ENCODE peak calls at places on chromosomes 7 and 10, in six cellular contexts. D is heart right ventricle, P is DND-41, I is ovary, Z is uterus, H is HepG2. W is an unnamed sample. For H3K9me3, the result is how much of the 10 kb centered on the place peaks cover.

GRCh38 chr10:3616880-3617279 is 168.1 kb downstream of the KLF6 start:
- DNase-seq in D (no peak), P (no peak), I (no peak), H (no peak), Z (no peak), W (no peak)

GRCh38 chr7:1842321-1843221 is 172.5 kb downstream of the ELFN1 start:
- DNase-seq in H (peak), Z (no peak), D (no peak), P (no peak), I (no peak), W (no peak)

GRCh38 chr10:20990604-20991003 is 93.5 kb upstream of the NEBL start:
- DNase-seq in Z (no peak), I (no peak), H (no peak), P (no peak), D (no peak), W (no peak)

GRCh38 chr7:45325378-45325777 is 167.8 kb downstream of the RAMP3 start:
- DNase-seq in Z (no peak), D (no peak), H (no peak), P (peak), I (no peak), W (no peak)

GRCh38 chr7:128829391-128830166 is 627 bp upstream of the FLNC start:
- DNase-seq in P (no peak), H (no peak), I (no peak), D (peak), Z (peak), W (no peak)

GRCh38 chr7:36076073-36076472 is 77.0 kb upstream of the EEPD1 start:
- DNase-seq in Z (no peak), D (no peak), H (no peak), I (no peak), P (no peak), W (no peak)

GRCh38 chr10:62811159-62811875 is 4.8 kb downstream of the EGR2 start:
- DNase-seq in H (no peak), D (no peak), Z (no peak), I (no peak), P (no peak), W (no peak)

GRCh38 chr10:69572159-69573055 is 815 bp downstream of the NEUROG3 start:
- DNase-seq in I (no peak), P (no peak), Z (no peak), H (no peak), D (no peak), W (no peak)

GRCh38 chr10:33263453-33263852 is 71.0 kb downstream of the NRP1 start:
- DNase-seq in H (no peak), I (no peak), Z (no peak), P (no peak), D (no peak), W (no peak)

GRCh38 chr10:1935912-1936311 is 198.6 kb upstream of the ADARB2 start:
- DNase-seq in Z (no peak), D (no peak), I (no peak), H (no peak), P (no peak), W (no peak)

GRCh38 chr10:48733329-48733728 is 48.7 kb downstream of the WDFY4 start:
- DNase-seq in H (no peak), P (no peak), Z (no peak), I (no peak), D (no peak), W (no peak)

GRCh38 chr7:142869434-142869833 is 14.6 kb downstream of the EPHB6 start:
- DNase-seq in Z (no peak), I (no peak), P (no peak), H (no peak), D (no peak), W (no peak)

GRCh38 chr10:14626126-14626525 is 148.6 kb downstream of the FAM107B start:
- DNase-seq in D (no peak), I (no peak), H (no peak), Z (no peak), P (no peak), W (no peak)

GRCh38 chr7:151456276-151456675 is 16.3 kb upstream of the CRYGN start:
- DNase-seq in D (no peak), P (no peak), H (no peak), I (no peak), Z (peak), W (no peak)

GRCh38 chr10:94521276-94522250 is 24.0 kb upstream of the HELLS start:
- DNase-seq in I (no peak), H (no peak), Z (no peak), D (no peak), P (no peak), W (no peak)

GRCh38 chr7:5170251-5170650 is 19.8 kb upstream of the WIPI2 start:
- DNase-seq in I (no peak), P (no peak), D (no peak), H (no peak), Z (no peak), W (no peak)

GRCh38 chr7:30136339-30136738 is 1.6 kb downstream of the MTURN start:
- DNase-seq in P (no peak), D (no peak), H (no peak), Z (no peak), I (no peak), W (no peak)
- H3K27ac ChIP-seq in P (no peak), D (no peak), H (no peak), Z (peak), I (peak), W (no peak)

GRCh38 chr10:73264423-73264822 is 12.0 kb upstream of the MRPS16 start:
- DNase-seq in P (no peak), I (no peak), H (no peak), D (no peak), Z (no peak), W (no peak)

GRCh38 chr10:73262880-73263279 is 10.4 kb upstream of the MRPS16 start:
- DNase-seq in I (no peak), D (no peak), P (no peak), Z (no peak), H (no peak), W (no peak)

GRCh38 chr10:73262105-73262730 is 9.8 kb upstream of the MRPS16 start:
- DNase-seq in H (peak), I (no peak), D (no peak), P (no peak), Z (no peak), W (no peak)

GRCh38 chr10:73261362-73261995 is 9.0 kb upstream of the MRPS16 start:
- DNase-seq in H (no peak), D (no peak), P (no peak), Z (no peak), I (no peak), W (no peak)

DNA sequence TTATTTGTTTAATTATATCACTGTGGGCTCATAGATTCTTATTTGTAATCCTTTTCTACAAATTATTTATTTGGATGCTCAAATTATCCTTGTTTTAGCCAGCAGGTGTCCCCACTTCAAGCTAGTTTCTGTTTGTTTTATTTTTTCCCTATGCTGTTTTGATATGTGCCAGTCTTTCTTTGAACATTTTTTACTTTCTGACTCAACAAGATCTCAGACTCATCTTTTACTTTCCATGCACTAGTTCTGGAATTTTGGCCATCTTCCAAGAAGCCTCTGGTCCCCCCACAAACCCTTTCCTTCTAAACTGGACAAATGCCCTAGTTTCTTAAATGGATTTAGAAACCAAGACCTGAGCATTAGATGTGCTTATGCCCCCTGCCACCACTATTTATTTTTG is 11.5 kb upstream of the MRPS16 start:
- DNase-seq in H (peak), P (no peak), Z (no peak), D (no peak), I (no peak), W (no peak)
- TF ChIP-seq CTCF in H (peak), P (peak), Z (peak), D (no peak), I (no peak), W (peak)

GRCh38 chr10:37816290-37816689 is 41.1 kb downstream of the ZNF248 start:
- DNase-seq in I (no peak), P (no peak), Z (no peak), H (no peak), D (no peak), W (no peak)

GRCh38 chr10:37812290-37812689 is 45.1 kb downstream of the ZNF248 start:
- DNase-seq in I (no peak), Z (no peak), D (no peak), H (peak), P (no peak), W (no peak)

DNA sequence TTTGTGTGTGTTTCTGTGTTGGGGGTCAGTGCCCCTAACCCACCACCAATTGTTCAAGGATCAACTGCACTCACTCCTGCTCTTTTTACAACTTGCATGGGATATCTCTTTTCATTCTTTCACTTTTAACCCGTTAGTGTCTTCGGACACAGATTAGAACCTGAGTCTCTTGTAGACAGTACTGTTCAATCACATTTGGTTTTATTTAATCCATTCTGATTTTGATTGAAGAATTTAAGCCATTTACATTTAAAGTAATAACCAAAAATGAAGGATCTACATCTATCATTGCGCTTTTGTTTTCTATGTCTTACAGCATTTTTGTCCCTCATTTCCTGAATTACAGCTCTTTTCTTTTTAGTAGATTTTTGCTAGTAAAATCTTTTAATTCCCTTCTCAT is 43.6 kb downstream of the ZNF248 start:
- DNase-seq in D (no peak), Z (no peak), H (no peak), P (no peak), I (no peak), W (no peak)
- H3K9me3 ChIP-seq in D (under half), Z (under half), H (under half), P (under half), I (under half), W (half or more)

GRCh38 chr7:92635538-92635937 is 45.3 kb upstream of the FAM133B start:
- DNase-seq in H (no peak), P (no peak), D (no peak), I (no peak), Z (no peak), W (no peak)
- H3K27ac ChIP-seq in H (peak), P (peak), D (no peak), I (no peak), Z (peak), W (no peak)

GRCh38 chr7:78090616-78091015 is 292.0 kb downstream of the PHTF2 start:
- DNase-seq in D (no peak), H (no peak), Z (no peak), I (no peak), P (no peak), W (no peak)

GRCh38 chr7:78099715-78100477 is 301.3 kb downstream of the PHTF2 start:
- DNase-seq in P (no peak), D (no peak), Z (no peak), H (no peak), I (no peak), W (no peak)

DNA sequence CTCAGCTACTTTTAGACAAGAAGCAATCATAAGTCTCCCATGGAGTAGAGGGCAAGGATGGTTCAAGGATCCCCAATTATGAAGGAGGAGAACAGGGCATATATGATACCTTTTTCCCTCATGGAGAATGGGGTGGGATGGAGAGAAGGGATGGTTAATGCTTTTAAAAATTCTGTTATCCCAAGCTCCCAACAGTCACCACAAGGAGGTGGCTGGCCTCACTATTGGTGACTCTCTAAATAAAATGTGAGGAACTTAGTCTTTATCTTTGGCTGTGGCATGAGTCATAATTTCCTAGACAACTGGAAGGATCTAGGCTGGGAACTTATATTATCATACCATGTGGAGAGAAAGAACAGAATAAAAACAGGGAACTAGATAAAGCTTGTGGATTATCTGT is 297.0 kb downstream of the PHTF2 start:
- DNase-seq in I (no peak), Z (no peak), H (no peak), P (no peak), D (no peak), W (no peak)
- TF ChIP-seq CTCF in I (no peak), Z (no peak), H (no peak), P (no peak), D (no peak), W (no peak)

DNA sequence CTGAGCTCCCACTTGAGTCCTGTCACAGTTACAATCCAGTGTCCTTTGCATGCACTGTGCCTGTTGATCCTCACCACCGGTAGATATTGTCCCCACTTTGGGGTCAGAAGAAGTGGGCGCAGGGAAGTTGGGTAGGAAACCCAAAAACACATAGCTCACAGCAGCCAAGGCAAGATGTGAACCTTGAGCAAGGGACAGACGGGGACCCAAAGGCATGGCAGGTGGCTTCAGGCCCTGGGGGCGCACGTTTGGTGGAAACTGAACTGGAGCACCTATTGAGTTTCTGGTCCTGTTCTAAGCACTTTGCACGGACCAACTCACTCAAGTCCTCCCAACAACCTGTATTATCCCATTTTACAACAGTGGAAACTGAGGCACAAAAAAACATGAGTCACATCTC is 82.8 kb upstream of the ZNF716 start:
- DNase-seq in H (no peak), P (no peak), Z (no peak), D (no peak), I (no peak), W (no peak)
- H3K9me3 ChIP-seq in H (half or more), P (under half), Z (under half), D (under half), I (under half), W (under half)

DNA sequence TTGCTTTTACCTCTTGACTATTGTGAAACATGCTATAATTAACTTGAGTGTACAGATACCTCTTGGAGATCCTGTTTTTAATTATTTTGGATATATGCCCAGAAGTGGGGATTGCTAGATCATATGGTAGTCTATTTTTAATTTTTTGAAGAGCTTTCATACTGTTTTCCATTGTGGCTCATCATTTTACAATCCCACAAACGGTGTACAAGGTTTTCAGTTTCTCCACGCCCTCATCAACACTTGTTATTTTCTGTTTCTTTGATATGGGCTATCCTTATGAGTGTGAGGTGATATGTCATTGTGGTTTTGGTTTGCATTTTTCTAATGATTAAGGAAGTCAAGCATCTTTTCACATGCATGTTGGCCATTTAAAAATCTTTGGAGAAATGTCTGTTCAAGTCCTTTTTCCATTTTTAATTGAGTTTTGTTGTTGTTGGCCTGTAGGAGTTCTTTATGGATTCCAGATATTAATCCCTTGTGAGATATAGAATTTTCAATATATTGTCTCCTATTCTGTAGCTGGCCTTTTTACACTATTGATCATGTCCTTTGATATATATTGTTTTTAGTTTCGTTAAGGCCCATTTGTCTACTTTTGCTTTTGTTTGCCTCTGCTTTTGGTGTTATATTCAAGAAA is 7.5 kb downstream of the AGK start:
- DNase-seq in D (no peak), I (no peak), Z (no peak), H (no peak), P (no peak), W (no peak)
- H3K27ac ChIP-seq in D (peak), I (no peak), Z (no peak), H (no peak), P (no peak), W (no peak)

DNA sequence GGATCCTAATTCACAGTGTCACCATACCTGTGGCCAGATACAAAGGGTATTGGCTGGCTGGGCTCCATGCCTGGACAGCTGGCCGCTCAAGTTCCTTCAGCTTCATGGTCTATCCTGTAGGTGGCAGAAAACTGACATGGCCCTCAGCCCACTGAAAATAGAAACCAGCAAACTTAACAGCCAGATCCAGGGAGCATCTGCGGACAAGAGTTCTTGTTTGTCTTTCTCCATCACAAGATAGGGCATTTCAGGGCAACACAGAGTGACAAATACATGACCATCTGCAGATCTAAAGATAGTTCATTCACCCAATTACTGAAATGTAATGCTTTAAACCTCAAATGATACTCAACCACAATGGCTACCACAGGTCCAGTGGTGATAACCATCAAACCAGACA is 2.8 kb downstream of the SEC31B start:
- DNase-seq in I (no peak), H (peak), P (no peak), D (no peak), Z (no peak), W (no peak)
- TF ChIP-seq CTCF in I (no peak), H (peak), P (peak), D (no peak), Z (no peak), W (no peak)

GRCh38 chr10:92354587-92354986 is 63.6 kb downstream of the MARCHF5 start:
- DNase-seq in P (no peak), Z (no peak), H (no peak), D (no peak), I (no peak), W (no peak)
- H3K9me3 ChIP-seq in P (under half), Z (under half), H (under half), D (under half), I (under half), W (under half)

GRCh38 chr7:139230078-139230477 is 959 bp upstream of the UBN2 start:
- DNase-seq in P (no peak), H (peak), D (no peak), Z (no peak), I (no peak), W (no peak)
- H3K27ac ChIP-seq in P (no peak), H (peak), D (peak), Z (peak), I (no peak), W (no peak)